ENCODE peak calls at places on chromosomes 1 and 21, in six cellular contexts. E is stimulated activated CD4-positive, alpha-beta T cell treated with anti-CD3 and anti-CD28 coated beads, Interleukin-12 subunit alpha, Interleukin-12 subunit beta, amount 100 ng/mL, for 4 hours; V is HFFc6; M is choroid plexus epithelial cell; K is GM12865; C is pulmonary artery endothelial cell. G is an unnamed sample.
A peak's percentile ranks its signal among the peaks of the same experiment; 100 is the strongest.

GRCh38 chr1:117780981-117781475 is 148.4 kb downstream of the GDAP2 start:
- DNase-seq in E (no peak), V (no peak), M (no peak), K (no peak), C (no peak), G (no peak)

GRCh38 chr21:43343095-43343991 is 83.6 kb downstream of the SIK1 start:
- DNase-seq in E (no peak), V (no peak), M (no peak), K (no peak), C (no peak), G (no peak)

GRCh38 chr1:40627987-40628902 is 37.2 kb downstream of the RIMS3 start:
- DNase-seq in E (no peak), V (no peak), M (no peak), K (peak; percentile 76), C (no peak), G (no peak)

GRCh38 chr1:33501309-33501708 is 28.9 kb downstream of the ZSCAN20 start:
- DNase-seq in E (no peak), V (no peak), M (no peak), K (no peak), C (no peak), G (no peak)

GRCh38 chr1:31082385-31082784 is 16.9 kb upstream of the PUM1 start:
- DNase-seq in E (no peak), V (no peak), M (no peak), K (no peak), C (no peak), G (no peak)

GRCh38 chr1:61221642-61222041 is 139.3 kb downstream of the NFIA start:
- DNase-seq in E (no peak), V (no peak), M (peak; percentile 28), K (no peak), C (no peak), G (peak; percentile 36)

GRCh38 chr1:178094752-178095645 is 1.1 kb downstream of the RASAL2 start:
- DNase-seq in E (no peak), V (peak; percentile 67), M (peak; percentile 55), K (no peak), C (no peak), G (peak; percentile 76)

GRCh38 chr1:103267271-103267670 is 158.9 kb upstream of the COL11A1 start:
- DNase-seq in E (no peak), V (peak; percentile 65), M (peak; percentile 68), K (no peak), C (no peak), G (peak; percentile 68)

GRCh38 chr1:160534823-160535605 is 12.0 kb upstream of the SLAMF6 start:
- DNase-seq in E (no peak), V (no peak), M (no peak), K (no peak), C (no peak), G (no peak)

GRCh38 chr21:45704311-45705108 is 61.0 kb downstream of the PCBP3 start:
- DNase-seq in E (no peak), V (no peak), M (no peak), K (no peak), C (no peak), G (no peak)

GRCh38 chr21:37266515-37267221 is 466 bp downstream of the VPS26C start:
- DNase-seq in E (no peak), V (peak; percentile 11), M (peak; percentile 51), K (no peak), C (no peak), G (peak; percentile 50)

GRCh38 chr1:30271401-30272287 is 451.7 kb downstream of the MATN1 start:
- DNase-seq in E (no peak), V (no peak), M (no peak), K (no peak), C (no peak), G (no peak)